ENCODE peak calls at places on chromosomes 6 and 20, in six cellular contexts. One of them, this sample, is unnamed.
A peak's percentile ranks its signal among the peaks of the same experiment; 100 is the strongest.

GRCh38 chr6:20404641-20405032 is 3.0 kb downstream of the E2F3 start:
- DNase-seq in HuH-7.5: peak; percentile 58
- DNase-seq in activated naive CD8-positive, alpha-beta T cell treated with anti-CD3 and anti-CD28 coated beads, Interleukin-2, amount 50 U/mL, for 24 hours: peak; percentile 61
- DNase-seq in uterus: no peak
- DNase-seq in AG08396: peak; percentile 43
- DNase-seq in cardiac muscle cell: peak; percentile 77
- DNase-seq in this sample: peak; percentile 53

GRCh38 chr6:70130865-70131264 is 172.0 kb downstream of the COL9A1 start:
- DNase-seq in HuH-7.5: no peak
- DNase-seq in activated naive CD8-positive, alpha-beta T cell treated with anti-CD3 and anti-CD28 coated beads, Interleukin-2, amount 50 U/mL, for 24 hours: no peak
- DNase-seq in uterus: no peak
- DNase-seq in AG08396: no peak
- DNase-seq in cardiac muscle cell: no peak
- DNase-seq in this sample: no peak

GRCh38 chr6:75430631-75431345 is 62.8 kb downstream of the FILIP1 start:
- DNase-seq in HuH-7.5: no peak
- DNase-seq in activated naive CD8-positive, alpha-beta T cell treated with anti-CD3 and anti-CD28 coated beads, Interleukin-2, amount 50 U/mL, for 24 hours: no peak
- DNase-seq in uterus: no peak
- DNase-seq in AG08396: no peak
- DNase-seq in cardiac muscle cell: peak; percentile 33
- DNase-seq in this sample: no peak

GRCh38 chr6:8194499-8194898 is 92.2 kb upstream of the EEF1E1 start:
- DNase-seq in HuH-7.5: no peak
- DNase-seq in activated naive CD8-positive, alpha-beta T cell treated with anti-CD3 and anti-CD28 coated beads, Interleukin-2, amount 50 U/mL, for 24 hours: no peak
- DNase-seq in uterus: no peak
- DNase-seq in AG08396: no peak
- DNase-seq in cardiac muscle cell: no peak
- DNase-seq in this sample: no peak

GRCh38 chr6:63307581-63308246 is 12.1 kb downstream of the LGSN start:
- DNase-seq in HuH-7.5: no peak
- DNase-seq in activated naive CD8-positive, alpha-beta T cell treated with anti-CD3 and anti-CD28 coated beads, Interleukin-2, amount 50 U/mL, for 24 hours: no peak
- DNase-seq in uterus: no peak
- DNase-seq in AG08396: peak; percentile 42
- DNase-seq in cardiac muscle cell: peak; percentile 67
- DNase-seq in this sample: peak; percentile 56

GRCh38 chr20:46564241-46564957 is 13.9 kb upstream of the OCSTAMP start:
- DNase-seq in HuH-7.5: no peak
- DNase-seq in activated naive CD8-positive, alpha-beta T cell treated with anti-CD3 and anti-CD28 coated beads, Interleukin-2, amount 50 U/mL, for 24 hours: no peak
- DNase-seq in uterus: no peak
- DNase-seq in AG08396: no peak
- DNase-seq in cardiac muscle cell: no peak
- DNase-seq in this sample: no peak

GRCh38 chr6:27281105-27281539 is 31.0 kb downstream of the POM121L2 start:
- DNase-seq in HuH-7.5: no peak
- DNase-seq in activated naive CD8-positive, alpha-beta T cell treated with anti-CD3 and anti-CD28 coated beads, Interleukin-2, amount 50 U/mL, for 24 hours: no peak
- DNase-seq in uterus: no peak
- DNase-seq in AG08396: no peak
- DNase-seq in cardiac muscle cell: no peak
- DNase-seq in this sample: no peak

GRCh38 chr20:8094415-8094818 is 37.6 kb upstream of the PLCB1 start:
- DNase-seq in HuH-7.5: no peak
- DNase-seq in activated naive CD8-positive, alpha-beta T cell treated with anti-CD3 and anti-CD28 coated beads, Interleukin-2, amount 50 U/mL, for 24 hours: no peak
- DNase-seq in uterus: peak; percentile 71
- DNase-seq in AG08396: no peak
- DNase-seq in cardiac muscle cell: peak; percentile 97
- DNase-seq in this sample: peak; percentile 39

GRCh38 chr6:13112921-13113320 is 215.4 kb downstream of the TBC1D7 start:
- DNase-seq in HuH-7.5: no peak
- DNase-seq in activated naive CD8-positive, alpha-beta T cell treated with anti-CD3 and anti-CD28 coated beads, Interleukin-2, amount 50 U/mL, for 24 hours: no peak
- DNase-seq in uterus: no peak
- DNase-seq in AG08396: no peak
- DNase-seq in cardiac muscle cell: no peak
- DNase-seq in this sample: no peak

This sample was measured in NCI-H460.